ENCODE peak calls at places on chromosome 20, in four cellular contexts. One of them, this sample, is unnamed.

GRCh38 chr20:17327185-17327780 is 100.4 kb downstream of the PCSK2 start:
- DNase-seq in epithelial cell of proximal tubule: no peak
- DNase-seq in heart left ventricle: no peak
- DNase-seq in HCT116: no peak
- DNase-seq in this sample: no peak

GRCh38 chr20:1321654-1321939 is 7.3 kb downstream of the SDCBP2 start:
- DNase-seq in HCT116: no peak
- DNase-seq in heart left ventricle: no peak
- DNase-seq in epithelial cell of proximal tubule: no peak
- DNase-seq in this sample: no peak

GRCh38 chr20:59939052-59939878 is 840 bp downstream of the PPP1R3D start:
- DNase-seq in HCT116: no peak
- DNase-seq in epithelial cell of proximal tubule: no peak
- DNase-seq in heart left ventricle: peak; percentile 18
- DNase-seq in this sample: no peak

GRCh38 chr20:420169-420620 is 12.1 kb downstream of the RBCK1 start:
- DNase-seq in epithelial cell of proximal tubule: no peak
- DNase-seq in heart left ventricle: no peak
- DNase-seq in HCT116: no peak
- DNase-seq in this sample: no peak

GRCh38 chr20:22106308-22106938 is 401.0 kb downstream of the PAX1 start:
- DNase-seq in epithelial cell of proximal tubule: no peak
- DNase-seq in heart left ventricle: no peak
- DNase-seq in HCT116: no peak
- DNase-seq in this sample: no peak

GRCh38 chr20:21490105-21490504 is 23.8 kb downstream of the NKX2-2 start:
- DNase-seq in heart left ventricle: no peak
- DNase-seq in epithelial cell of proximal tubule: no peak
- DNase-seq in HCT116: no peak
- DNase-seq in this sample: no peak

GRCh38 chr20:59720013-59720412 is 115.7 kb downstream of the PHACTR3 start:
- DNase-seq in heart left ventricle: no peak
- DNase-seq in epithelial cell of proximal tubule: no peak
- DNase-seq in HCT116: no peak
- DNase-seq in this sample: no peak

GRCh38 chr20:21101453-21102251 is 4.5 kb downstream of the LINC00237 start:
- DNase-seq in HCT116: no peak
- DNase-seq in epithelial cell of proximal tubule: no peak
- DNase-seq in heart left ventricle: no peak
- DNase-seq in this sample: no peak

GRCh38 chr20:14996883-14997672 is 659.7 kb upstream of the FLRT3 start:
- DNase-seq in epithelial cell of proximal tubule: no peak
- DNase-seq in HCT116: no peak
- DNase-seq in heart left ventricle: no peak
- DNase-seq in this sample: no peak

GRCh38 chr20:51862796-51863195 is 60.5 kb upstream of the SALL4 start:
- DNase-seq in HCT116: no peak
- DNase-seq in heart left ventricle: no peak
- DNase-seq in epithelial cell of proximal tubule: no peak
- DNase-seq in this sample: no peak

GRCh38 chr20:45822863-45823262 is 4.2 kb downstream of the TNNC2 start:
- DNase-seq in epithelial cell of proximal tubule: no peak
- DNase-seq in HCT116: no peak
- DNase-seq in heart left ventricle: no peak
- DNase-seq in this sample: no peak

GRCh38 chr20:32564921-32565734 is 20.0 kb downstream of the NOL4L start:
- DNase-seq in heart left ventricle: peak; percentile 55
- DNase-seq in HCT116: no peak
- DNase-seq in epithelial cell of proximal tubule: no peak
- DNase-seq in this sample: no peak

GRCh38 chr20:31257364-31257763 is at the start of gene DEFB115:
- DNase-seq in epithelial cell of proximal tubule: no peak
- DNase-seq in heart left ventricle: no peak
- DNase-seq in HCT116: no peak
- DNase-seq in this sample: no peak

GRCh38 chr20:16106191-16106849 is 466.9 kb downstream of the KIF16B start:
- DNase-seq in HCT116: no peak
- DNase-seq in epithelial cell of proximal tubule: no peak
- DNase-seq in heart left ventricle: no peak
- DNase-seq in this sample: no peak

GRCh38 chr20:54165803-54166202 is 8.0 kb downstream of the CYP24A1 start:
- DNase-seq in epithelial cell of proximal tubule: no peak
- DNase-seq in HCT116: no peak
- DNase-seq in heart left ventricle: no peak
- DNase-seq in this sample: no peak

GRCh38 chr20:51536116-51537069 is 6.1 kb downstream of the NFATC2 start:
- DNase-seq in heart left ventricle: no peak
- DNase-seq in epithelial cell of proximal tubule: no peak
- DNase-seq in HCT116: no peak
- DNase-seq in this sample: no peak

GRCh38 chr20:21087862-21088540 is 18.2 kb downstream of the LINC00237 start:
- DNase-seq in HCT116: no peak
- DNase-seq in epithelial cell of proximal tubule: no peak
- DNase-seq in heart left ventricle: no peak
- DNase-seq in this sample: no peak

GRCh38 chr20:49979030-49979832 is 3.5 kb upstream of the SNAI1 start:
- DNase-seq in epithelial cell of proximal tubule: no peak
- DNase-seq in HCT116: peak; percentile 38
- DNase-seq in heart left ventricle: no peak
- DNase-seq in this sample: no peak

GRCh38 chr20:32877507-32877906 is 18.8 kb downstream of the EFCAB8 start:
- DNase-seq in heart left ventricle: no peak
- DNase-seq in HCT116: no peak
- DNase-seq in epithelial cell of proximal tubule: no peak
- DNase-seq in this sample: peak; percentile 39

GRCh38 chr20:25246182-25246943 is 1.5 kb upstream of the PYGB start:
- DNase-seq in heart left ventricle: no peak
- DNase-seq in HCT116: no peak
- DNase-seq in epithelial cell of proximal tubule: no peak
- DNase-seq in this sample: no peak

GRCh38 chr20:33609504-33609903 is 52.6 kb upstream of the C20orf144 start:
- DNase-seq in epithelial cell of proximal tubule: no peak
- DNase-seq in HCT116: no peak
- DNase-seq in heart left ventricle: no peak
- DNase-seq in this sample: no peak

GRCh38 chr20:57711311-57711712 is 1.5 kb upstream of the PMEPA1 start:
- DNase-seq in heart left ventricle: peak; percentile 7
- DNase-seq in HCT116: no peak
- DNase-seq in epithelial cell of proximal tubule: no peak
- DNase-seq in this sample: no peak
- H3K4me3 ChIP-seq in heart left ventricle: peak overlapping the region; percentile 96
- H3K4me3 ChIP-seq in HCT116: no peak overlapping the region
- H3K4me3 ChIP-seq in epithelial cell of proximal tubule: peak overlapping the region; percentile 98
- H3K4me3 ChIP-seq in this sample: no peak overlapping the region

DNA sequence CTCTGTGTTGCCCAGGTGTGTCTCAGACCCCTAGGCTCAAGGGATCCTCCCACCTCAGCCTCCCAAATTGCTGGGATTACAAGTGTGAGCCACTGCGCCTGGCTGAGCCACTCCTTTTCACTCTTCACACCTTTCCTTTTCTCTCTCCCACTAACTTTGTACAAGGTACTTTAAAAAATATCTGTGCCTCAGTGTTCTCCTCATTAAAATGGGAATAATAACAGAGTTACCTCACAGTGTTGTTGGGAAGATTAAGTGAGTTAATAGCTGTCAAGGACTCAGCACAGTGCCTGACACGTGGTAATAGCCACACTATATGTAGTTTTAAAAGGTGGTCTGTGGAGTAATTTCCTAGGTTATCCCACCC is 78.8 kb upstream of the NAA20 start:
- DNase-seq in epithelial cell of proximal tubule: no peak
- DNase-seq in heart left ventricle: no peak
- DNase-seq in HCT116: no peak
- DNase-seq in this sample: no peak
- TF ChIP-seq CTCF in epithelial cell of proximal tubule: no peak
- TF ChIP-seq CTCF in heart left ventricle: no peak
- TF ChIP-seq CTCF in HCT116: no peak
- TF ChIP-seq CTCF in this sample: no peak

GRCh38 chr20:47352332-47353223 is 3.9 kb downstream of the ZMYND8 start:
- DNase-seq in heart left ventricle: peak; percentile 43
- DNase-seq in epithelial cell of proximal tubule: no peak
- DNase-seq in HCT116: no peak
- DNase-seq in this sample: no peak

GRCh38 chr20:47351643-47352331 is 4.7 kb downstream of the ZMYND8 start:
- DNase-seq in HCT116: no peak
- DNase-seq in heart left ventricle: no peak
- DNase-seq in epithelial cell of proximal tubule: no peak
- DNase-seq in this sample: no peak

GRCh38 chr20:47349365-47350180 is 6.9 kb downstream of the ZMYND8 start:
- DNase-seq in heart left ventricle: no peak
- DNase-seq in epithelial cell of proximal tubule: no peak
- DNase-seq in HCT116: no peak
- DNase-seq in this sample: no peak

GRCh38 chr20:47350181-47350550 is 6.3 kb downstream of the ZMYND8 start:
- DNase-seq in HCT116: no peak
- DNase-seq in heart left ventricle: no peak
- DNase-seq in epithelial cell of proximal tubule: no peak
- DNase-seq in this sample: no peak

GRCh38 chr20:47350691-47351545 is 5.6 kb downstream of the ZMYND8 start:
- DNase-seq in heart left ventricle: no peak
- DNase-seq in HCT116: no peak
- DNase-seq in epithelial cell of proximal tubule: no peak
- DNase-seq in this sample: no peak
- H3K4me3 ChIP-seq in heart left ventricle: peak overlapping the region; percentile 1
- H3K4me3 ChIP-seq in HCT116: no peak overlapping the region
- H3K4me3 ChIP-seq in epithelial cell of proximal tubule: peak overlapping the region; percentile 56
- H3K4me3 ChIP-seq in this sample: peak overlapping the region; percentile 14

DNA sequence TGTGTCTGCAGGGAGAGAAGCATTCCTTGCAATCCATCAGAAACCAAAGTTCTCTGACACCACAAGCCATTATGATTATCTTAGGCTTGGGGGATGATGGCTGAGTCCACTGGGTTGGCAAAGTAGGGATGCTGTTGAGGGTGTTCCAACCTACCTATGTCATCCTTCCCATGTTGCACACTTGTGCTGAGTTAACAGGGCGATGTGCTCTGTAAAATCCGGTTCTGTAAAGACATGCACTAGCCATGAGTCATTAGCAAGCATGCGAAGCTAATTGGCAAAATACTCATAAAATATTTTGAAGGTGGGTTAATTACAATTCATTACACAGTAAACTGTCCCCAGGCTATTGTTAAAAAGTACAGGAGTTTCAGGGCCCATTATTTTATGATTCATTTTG is 115.4 kb downstream of the BMP2 start:
- DNase-seq in epithelial cell of proximal tubule: peak; percentile 67
- DNase-seq in HCT116: no peak
- DNase-seq in heart left ventricle: no peak
- DNase-seq in this sample: peak; percentile 57
- TF ChIP-seq CTCF in epithelial cell of proximal tubule: no peak
- TF ChIP-seq CTCF in HCT116: no peak
- TF ChIP-seq CTCF in heart left ventricle: no peak
- TF ChIP-seq CTCF in this sample: no peak

GRCh38 chr20:44597930-44598329 is 15.6 kb downstream of the PKIG start:
- DNase-seq in epithelial cell of proximal tubule: no peak
- DNase-seq in HCT116: no peak
- DNase-seq in heart left ventricle: no peak
- DNase-seq in this sample: no peak
- H3K4me3 ChIP-seq in epithelial cell of proximal tubule: no peak overlapping the region
- H3K4me3 ChIP-seq in HCT116: no peak overlapping the region
- H3K4me3 ChIP-seq in heart left ventricle: peak overlapping the region; percentile 41
- H3K4me3 ChIP-seq in this sample: no peak overlapping the region

GRCh38 chr20:53162251-53162835 is 190.2 kb downstream of the TSHZ2 start:
- DNase-seq in HCT116: peak; percentile 42
- DNase-seq in epithelial cell of proximal tubule: peak; percentile 67
- DNase-seq in heart left ventricle: no peak
- DNase-seq in this sample: no peak
- TF ChIP-seq CTCF in HCT116: peak; percentile 32
- TF ChIP-seq CTCF in epithelial cell of proximal tubule: peak; percentile 56
- TF ChIP-seq CTCF in heart left ventricle: no peak
- TF ChIP-seq CTCF in this sample: peak; percentile 32

GRCh38 chr20:63402178-63402859 is 41.2 kb upstream of the CHRNA4 start:
- DNase-seq in heart left ventricle: no peak
- DNase-seq in epithelial cell of proximal tubule: no peak
- DNase-seq in HCT116: no peak
- DNase-seq in this sample: no peak
- H3K4me3 ChIP-seq in heart left ventricle: no peak overlapping the region
- H3K4me3 ChIP-seq in epithelial cell of proximal tubule: no peak overlapping the region
- H3K4me3 ChIP-seq in HCT116: no peak overlapping the region
- H3K4me3 ChIP-seq in this sample: no peak overlapping the region

GRCh38 chr20:57987659-57988058 is 240.8 kb downstream of the ANKRD60 start:
- DNase-seq in epithelial cell of proximal tubule: no peak
- DNase-seq in heart left ventricle: no peak
- DNase-seq in HCT116: no peak
- DNase-seq in this sample: no peak

GRCh38 chr20:57980526-57980925 is 247.9 kb downstream of the ANKRD60 start:
- DNase-seq in epithelial cell of proximal tubule: no peak
- DNase-seq in HCT116: no peak
- DNase-seq in heart left ventricle: no peak
- DNase-seq in this sample: no peak

GRCh38 chr20:57986776-57987175 is 241.7 kb downstream of the ANKRD60 start:
- DNase-seq in heart left ventricle: no peak
- DNase-seq in HCT116: no peak
- DNase-seq in epithelial cell of proximal tubule: no peak
- DNase-seq in this sample: no peak

GRCh38 chr20:57985278-57985677 is 243.2 kb downstream of the ANKRD60 start:
- DNase-seq in heart left ventricle: peak; percentile 37
- DNase-seq in HCT116: no peak
- DNase-seq in epithelial cell of proximal tubule: no peak
- DNase-seq in this sample: no peak

DNA sequence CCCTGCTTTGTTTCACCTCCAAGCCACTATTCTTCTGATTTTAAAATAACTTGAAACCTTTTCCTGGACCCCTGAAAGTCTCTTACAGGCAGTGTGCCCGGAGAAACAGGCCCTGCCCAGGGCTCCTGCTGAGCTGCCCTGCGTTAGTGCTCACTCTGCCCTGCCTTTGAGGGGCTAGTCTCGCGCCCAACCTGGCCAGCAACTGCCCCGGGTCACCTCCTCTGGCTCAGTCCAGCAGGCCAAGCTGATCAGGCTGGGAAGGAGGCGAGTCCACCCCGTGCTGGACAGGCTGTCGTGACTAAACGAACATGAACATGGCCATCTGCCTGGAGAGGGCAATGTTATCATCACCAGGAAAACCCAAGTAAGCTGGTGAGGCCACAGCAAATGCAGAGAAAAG is 245.4 kb downstream of the ANKRD60 start:
- DNase-seq in epithelial cell of proximal tubule: no peak
- DNase-seq in heart left ventricle: no peak
- DNase-seq in HCT116: no peak
- DNase-seq in this sample: no peak
- TF ChIP-seq CTCF in epithelial cell of proximal tubule: no peak
- TF ChIP-seq CTCF in heart left ventricle: no peak
- TF ChIP-seq CTCF in HCT116: no peak
- TF ChIP-seq CTCF in this sample: no peak

This sample was measured in retinal pigment epithelial cell.